ENCODE peak calls at places on chromosomes 4 and X, in eight cellular contexts. G, S, P, Y, V, U, D and B are unnamed samples.

GRCh38 chrX:94576367-94577004 is 902.5 kb downstream of the FAM133A start:
- DNase-seq in P (no peak), S (no peak), V (no peak), D (no peak), Y (no peak), G (peak), U (no peak), B (no peak)

GRCh38 chr4:91630054-91630453 is 673.7 kb upstream of the GRID2 start:
- DNase-seq in S (no peak), D (no peak), Y (no peak), G (no peak), U (no peak), V (no peak), P (no peak), B (no peak)

GRCh38 chr4:173522160-173522873 is 7.7 kb downstream of the HAND2 start:
- DNase-seq in D (peak), Y (peak), S (peak), U (no peak), G (peak), P (peak), V (peak), B (no peak)

GRCh38 chrX:134537179-134537945 is 77.4 kb downstream of the HPRT1 start:
- DNase-seq in V (no peak), S (no peak), U (no peak), Y (no peak), D (peak), G (no peak), P (no peak), B (no peak)

GRCh38 chrX:12060489-12061260 is 77.6 kb upstream of the FRMPD4 start:
- DNase-seq in Y (no peak), D (no peak), P (no peak), G (no peak), V (no peak), U (no peak), S (no peak), B (no peak)

GRCh38 chrX:111854778-111855490 is 21.0 kb upstream of the TRPC5OS start:
- DNase-seq in V (no peak), G (peak), Y (no peak), D (no peak), S (no peak), P (no peak), U (no peak), B (no peak)

GRCh38 chrX:138711399-138712347 is at the start of gene FGF13:
- DNase-seq in V (peak), D (no peak), U (no peak), Y (peak), S (no peak), P (no peak), G (peak), B (no peak)

GRCh38 chrX:11447418-11447817 is 154.2 kb downstream of the AMELX start:
- DNase-seq in U (no peak), P (no peak), V (no peak), D (no peak), S (no peak), G (no peak), Y (no peak), B (no peak)

GRCh38 chr4:135605096-135605495 is 1403.5 kb upstream of the PABPC4L start:
- DNase-seq in U (no peak), P (no peak), S (no peak), G (peak), V (no peak), Y (no peak), D (no peak), B (no peak)

GRCh38 chrX:55783723-55784122 is 66.2 kb downstream of the RRAGB start:
- DNase-seq in Y (no peak), G (no peak), U (no peak), D (no peak), P (no peak), S (no peak), V (no peak), B (no peak)

GRCh38 chr4:20249333-20249732 is 2.4 kb upstream of the SLIT2 start:
- DNase-seq in Y (no peak), S (no peak), G (no peak), P (no peak), V (no peak), U (no peak), D (no peak), B (no peak)

GRCh38 chr4:38509551-38509950 is 154.4 kb upstream of the KLF3 start:
- DNase-seq in P (no peak), G (no peak), Y (no peak), D (no peak), V (no peak), U (no peak), S (no peak), B (peak)

GRCh38 chrX:123906557-123907316 is 46.9 kb downstream of the XIAP start:
- DNase-seq in G (no peak), D (no peak), U (no peak), S (no peak), Y (no peak), V (no peak), P (no peak), B (no peak)

GRCh38 chr4:47287735-47288134 is 175.8 kb downstream of the COMMD8 start:
- DNase-seq in D (no peak), U (no peak), P (no peak), S (peak), Y (no peak), V (no peak), G (no peak), B (no peak)

GRCh38 chrX:107825698-107826285 is at the start of gene MID2:
- DNase-seq in D (no peak), Y (peak), P (peak), U (peak), V (peak), G (peak), S (no peak), B (peak)

GRCh38 chr4:154036856-154037255 is 248.0 kb upstream of the SFRP2 start:
- DNase-seq in G (no peak), V (no peak), D (no peak), P (no peak), S (no peak), U (no peak), Y (no peak), B (no peak)

GRCh38 chrX:53440631-53441517 is 6.7 kb upstream of the HSD17B10 start:
- DNase-seq in P (peak), V (peak), U (no peak), S (no peak), D (no peak), Y (peak), G (peak), B (no peak)

GRCh38 chrX:111869639-111870034 is 6.3 kb upstream of the TRPC5OS start:
- DNase-seq in S (peak), Y (no peak), V (peak), G (peak), D (no peak), U (no peak), P (no peak), B (no peak)

GRCh38 chr4:154009191-154009590 is 220.3 kb upstream of the SFRP2 start:
- DNase-seq in P (no peak), U (no peak), S (no peak), D (no peak), V (no peak), Y (no peak), G (no peak), B (no peak)

GRCh38 chr4:80202190-80202711 is 4.9 kb downstream of the PRDM8 start:
- DNase-seq in Y (peak), P (peak), D (no peak), V (peak), S (no peak), G (peak), U (peak), B (peak)

GRCh38 chr4:187158003-187158402 is 434.3 kb upstream of the FAT1 start:
- DNase-seq in Y (peak), U (no peak), D (no peak), S (no peak), P (no peak), G (no peak), V (no peak), B (no peak)

GRCh38 chr4:177964693-177965168 is 522.5 kb upstream of the AGA start:
- DNase-seq in G (no peak), U (no peak), S (no peak), P (no peak), V (no peak), D (no peak), Y (no peak), B (no peak)

GRCh38 chrX:39969099-39969825 is 128.5 kb downstream of the BCOR start:
- DNase-seq in U (no peak), P (no peak), G (peak), D (no peak), S (no peak), Y (no peak), V (no peak), B (no peak)

GRCh38 chrX:103376118-103376978 is at the start of gene BEX3:
- DNase-seq in Y (peak), V (peak), S (no peak), G (peak), U (peak), D (no peak), P (no peak), B (no peak)

GRCh38 chr4:68369474-68369805 is 19.6 kb upstream of the YTHDC1 start:
- DNase-seq in V (no peak), Y (no peak), G (no peak), U (no peak), D (no peak), P (no peak), S (no peak), B (no peak)

GRCh38 chr4:80371046-80371445 is 35.5 kb downstream of the CFAP299 start:
- DNase-seq in Y (no peak), S (no peak), V (no peak), D (no peak), G (peak), U (no peak), P (no peak), B (no peak)

GRCh38 chrX:150730719-150731118 is 37.5 kb downstream of the MTMR1 start:
- DNase-seq in V (no peak), G (no peak), D (peak), U (no peak), P (no peak), Y (no peak), S (no peak), B (no peak)

GRCh38 chrX:37905436-37906147 is 58.2 kb upstream of the DYNLT3 start:
- DNase-seq in P (no peak), Y (no peak), U (no peak), G (peak), D (no peak), S (no peak), V (peak), B (no peak)

GRCh38 chr4:114396808-114397207 is 201.8 kb upstream of the UGT8 start:
- DNase-seq in D (no peak), Y (no peak), G (no peak), P (no peak), S (no peak), U (no peak), V (no peak), B (no peak)

GRCh38 chrX:54529166-54529558 is 857 bp upstream of the GNL3L start:
- DNase-seq in Y (no peak), S (no peak), G (no peak), U (no peak), P (no peak), D (no peak), V (no peak), B (no peak)

GRCh38 chrX:150165776-150166610 is 197.1 kb upstream of the MAMLD1 start:
- DNase-seq in S (no peak), Y (no peak), U (no peak), D (no peak), G (no peak), V (no peak), P (no peak), B (no peak)

GRCh38 chr4:132642196-132642817 is 506.8 kb upstream of the PCDH10 start:
- DNase-seq in D (no peak), G (peak), Y (no peak), P (no peak), V (no peak), S (peak), U (no peak), B (no peak)

GRCh38 chrX:136397001-136397400 is 90.7 kb upstream of the BRS3 start:
- DNase-seq in U (no peak), G (peak), V (no peak), D (no peak), P (no peak), Y (no peak), S (no peak), B (no peak)

GRCh38 chrX:1395646-1396216 is 3.8 kb upstream of the SLC25A6 start:
- DNase-seq in V (no peak), D (no peak), U (no peak), S (no peak), Y (no peak), P (no peak), G (no peak), B (no peak)

GRCh38 chrX:1397001-1397400 is 5.1 kb upstream of the SLC25A6 start:
- DNase-seq in U (no peak), D (no peak), S (no peak), P (no peak), G (no peak), Y (no peak), V (no peak), B (no peak)

GRCh38 chrX:1393871-1394615 is 2.1 kb upstream of the SLC25A6 start:
- DNase-seq in P (no peak), U (no peak), Y (peak), G (no peak), V (peak), D (no peak), S (no peak), B (no peak)

GRCh38 chrX:1392376-1393130 is 640 bp upstream of the SLC25A6 start:
- DNase-seq in U (no peak), V (peak), G (peak), S (peak), P (peak), Y (peak), D (no peak), B (no peak)

GRCh38 chrX:1394731-1395501 is 3.0 kb upstream of the SLC25A6 start:
- DNase-seq in V (no peak), P (no peak), S (no peak), Y (peak), D (no peak), U (no peak), G (no peak), B (peak)
- H3K4me3 ChIP-seq in V (no peak), P (no peak), S (no peak), Y (peak), D (no peak), U (no peak), G (no peak), B (no peak)

GRCh38 chr4:163343604-163344146 is at the start of gene NPY5R:
- DNase-seq in D (no peak), G (peak), S (no peak), V (no peak), U (no peak), Y (no peak), P (no peak), B (no peak)
- H3K4me3 ChIP-seq in D (no peak), G (peak), S (no peak), V (peak), U (no peak), Y (peak), P (peak), B (no peak)

GRCh38 chr4:121138445-121138844 is 25.7 kb downstream of the TNIP3 start:
- DNase-seq in G (no peak), D (no peak), U (no peak), Y (no peak), P (no peak), S (no peak), V (no peak), B (no peak)
- H3K4me3 ChIP-seq in G (no peak), D (no peak), U (no peak), Y (no peak), P (no peak), S (no peak), V (no peak), B (no peak)

GRCh38 chr4:3374011-3374645 is 67.6 kb upstream of the HGFAC start:
- DNase-seq in V (no peak), U (no peak), G (no peak), P (no peak), S (no peak), D (no peak), Y (no peak), B (no peak)

GRCh38 chr4:3372933-3373465 is 68.8 kb upstream of the HGFAC start:
- DNase-seq in S (no peak), U (no peak), Y (peak), D (no peak), P (peak), G (no peak), V (peak), B (no peak)

GRCh38 chr4:3374667-3375066 is 67.1 kb upstream of the HGFAC start:
- DNase-seq in V (no peak), D (no peak), U (no peak), S (no peak), Y (no peak), G (no peak), P (no peak), B (no peak)

GRCh38 chr4:3372264-3372932 is 69.4 kb upstream of the HGFAC start:
- DNase-seq in D (no peak), U (no peak), V (no peak), G (no peak), Y (no peak), S (no peak), P (no peak), B (no peak)

DNA sequence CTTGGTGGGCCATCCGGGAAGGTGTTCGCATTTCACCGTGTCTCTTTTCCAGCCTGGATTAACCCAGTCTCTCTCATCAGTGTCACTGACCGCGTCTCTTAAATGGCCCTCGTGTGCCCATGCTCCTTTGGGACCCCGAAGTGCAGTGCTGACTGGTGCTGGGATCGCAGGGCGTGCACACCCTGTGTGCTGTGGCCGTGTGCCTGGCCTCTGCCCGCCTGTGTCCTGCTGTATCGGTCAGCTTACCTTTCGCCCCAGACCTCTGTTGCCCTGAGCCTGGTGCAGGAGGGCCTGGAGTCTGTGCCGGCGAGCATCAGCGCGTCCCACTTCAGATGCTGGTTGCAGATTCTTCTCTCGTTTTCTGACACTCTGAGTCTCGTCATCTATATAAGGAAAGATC is 68.3 kb upstream of the HGFAC start:
- DNase-seq in S (no peak), V (no peak), D (no peak), U (no peak), Y (no peak), G (no peak), P (no peak), B (no peak)
- H3K4me3 ChIP-seq in S (no peak), V (no peak), D (no peak), U (no peak), Y (no peak), G (no peak), P (no peak), B (no peak)

DNA sequence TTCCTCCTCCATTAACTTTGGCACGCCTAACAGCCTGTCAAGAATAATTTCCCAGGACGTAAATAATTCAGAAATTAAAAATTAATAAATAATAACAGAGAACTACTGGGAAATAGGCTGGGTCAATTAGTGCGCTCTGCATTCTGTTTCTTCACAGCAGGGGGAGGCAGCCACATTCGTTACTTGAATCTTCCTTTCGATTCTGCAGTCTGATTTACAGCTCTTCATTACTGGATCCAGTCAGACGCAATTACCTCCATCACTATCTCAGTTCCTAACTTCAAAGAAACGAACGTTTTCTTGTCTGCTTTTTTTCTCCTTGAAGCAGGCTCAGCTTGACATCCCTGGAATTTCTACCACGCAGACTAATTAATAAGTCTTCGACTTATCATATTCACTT is 9.0 kb upstream of the RPL34 start:
- DNase-seq in D (no peak), P (no peak), S (no peak), V (no peak), Y (no peak), U (no peak), G (no peak), B (no peak)
- H3K4me3 ChIP-seq in D (peak), P (no peak), S (no peak), V (no peak), Y (no peak), U (no peak), G (no peak), B (no peak)

GRCh38 chrX:74449937-74450330 is 28.6 kb downstream of the SLC16A2 start:
- DNase-seq in Y (no peak), V (no peak), S (no peak), P (no peak), G (no peak), D (peak), U (no peak), B (no peak)
- H3K4me3 ChIP-seq in Y (no peak), V (no peak), S (no peak), P (no peak), G (no peak), D (no peak), U (no peak), B (no peak)

GRCh38 chr4:56910172-56910967 is 2.7 kb downstream of the REST start:
- DNase-seq in P (no peak), U (no peak), D (no peak), S (no peak), Y (no peak), V (no peak), G (no peak), B (no peak)
- H3K4me3 ChIP-seq in P (no peak), U (peak), D (peak), S (peak), Y (peak), V (no peak), G (peak), B (peak)

GRCh38 chrX:78957768-78958130 is 12.6 kb downstream of the P2RY10 start:
- DNase-seq in Y (no peak), P (no peak), U (no peak), V (no peak), D (no peak), S (no peak), G (no peak), B (no peak)
- H3K4me3 ChIP-seq in Y (no peak), P (no peak), U (peak), V (no peak), D (no peak), S (no peak), G (no peak), B (no peak)

DNA sequence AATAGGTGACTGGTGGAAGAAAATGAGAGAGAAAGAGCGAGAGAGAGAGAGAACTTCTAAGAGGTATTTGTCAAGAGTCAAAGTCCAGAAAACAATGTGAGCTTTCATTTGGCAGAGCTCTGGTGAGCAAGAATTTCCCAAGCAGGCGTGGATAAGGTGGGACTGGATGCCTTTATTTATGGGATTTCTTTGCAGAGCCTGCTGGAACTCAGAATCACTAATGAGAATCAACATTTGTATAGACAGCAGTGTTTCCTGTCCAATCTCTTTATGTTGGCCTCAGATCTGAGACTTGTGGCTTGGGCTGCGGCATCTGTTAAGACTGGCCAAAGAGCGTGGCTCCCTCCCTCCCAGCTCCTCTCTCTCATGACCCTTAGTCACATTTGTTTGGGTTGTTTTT is 67.9 kb upstream of the TBL1X start:
- DNase-seq in D (no peak), U (no peak), Y (no peak), V (no peak), S (no peak), G (no peak), P (no peak), B (no peak)
- H3K4me3 ChIP-seq in D (no peak), U (no peak), Y (no peak), V (no peak), S (no peak), G (no peak), P (no peak), B (no peak)